ENCODE peak calls at places on chromosomes 12 and 14, in eight cellular contexts. Z is CD8-positive, alpha-beta T cell; V is mesendoderm; W is HCT116; B is substantia nigra; K is ascending aorta; U is naive thymus-derived CD4-positive, alpha-beta T cell; F is Panc1. N is an unnamed sample.

GRCh38 chr12:65892905-65893304 is 68.6 kb downstream of the HMGA2 start:
- DNase-seq in W (no peak), Z (no peak), B (no peak), V (no peak), F (peak), U (no peak), K (no peak), N (no peak)

GRCh38 chr12:24226745-24227350 is 277.4 kb upstream of the SOX5 start:
- DNase-seq in V (peak), U (no peak), Z (no peak), K (peak), W (no peak), F (no peak), B (no peak), N (peak)

GRCh38 chr14:82419933-82420332 is 886.3 kb upstream of the SEL1L start:
- DNase-seq in V (peak), K (no peak), U (no peak), W (no peak), B (no peak), Z (no peak), F (no peak), N (no peak)

GRCh38 chr12:3371018-3371417 is 120.0 kb upstream of the PRMT8 start:
- DNase-seq in F (no peak), Z (no peak), V (no peak), B (no peak), K (no peak), U (no peak), W (no peak), N (no peak)

GRCh38 chr14:20434701-20435453 is 1.1 kb downstream of the KLHL33 start:
- DNase-seq in B (peak), W (no peak), K (peak), F (no peak), Z (no peak), V (no peak), U (no peak), N (no peak)

GRCh38 chr12:53579545-53579955 is 46.6 kb downstream of the ATF7 start:
- DNase-seq in Z (no peak), B (no peak), F (no peak), K (no peak), W (no peak), U (no peak), V (no peak), N (no peak)

GRCh38 chr12:57735952-57736742 is 2.4 kb downstream of the AGAP2 start:
- DNase-seq in K (no peak), B (peak), F (no peak), V (peak), W (no peak), Z (no peak), U (no peak), N (no peak)

GRCh38 chr14:63295231-63295685 is 23.5 kb downstream of the GPHB5 start:
- DNase-seq in V (no peak), F (no peak), B (no peak), K (no peak), U (no peak), Z (no peak), W (no peak), N (no peak)

GRCh38 chr14:67285876-67286452 is 44.7 kb downstream of the PALS1 start:
- DNase-seq in V (peak), F (no peak), W (peak), Z (no peak), K (no peak), U (no peak), B (no peak), N (no peak)

GRCh38 chr14:63438065-63438757 is 105.0 kb downstream of the PPP2R5E start:
- DNase-seq in K (peak), B (no peak), V (peak), U (no peak), F (peak), Z (no peak), W (peak), N (peak)

GRCh38 chr12:39931231-39931630 is 174.7 kb downstream of the SLC2A13 start:
- DNase-seq in Z (no peak), U (no peak), K (no peak), W (no peak), B (no peak), V (no peak), F (no peak), N (no peak)

GRCh38 chr14:101241147-101241546 is 320.1 kb upstream of the DIO3 start:
- DNase-seq in U (no peak), F (no peak), Z (no peak), K (no peak), B (no peak), W (no peak), V (no peak), N (no peak)

GRCh38 chr12:66196806-66197205 is 7.8 kb downstream of the IRAK3 start:
- DNase-seq in U (no peak), B (no peak), V (no peak), Z (no peak), W (no peak), K (no peak), F (no peak), N (no peak)

GRCh38 chr14:60646202-60646886 is 2.9 kb downstream of the SIX1 start:
- DNase-seq in V (peak), F (no peak), K (no peak), B (no peak), U (no peak), Z (no peak), W (no peak), N (no peak)

GRCh38 chr12:9667403-9667802 is 2.1 kb upstream of the CLEC2D start:
- DNase-seq in B (no peak), U (no peak), W (no peak), K (no peak), V (no peak), Z (no peak), F (no peak), N (no peak)

GRCh38 chr14:39230416-39230815 is 3.3 kb upstream of the MIA2 start:
- DNase-seq in W (no peak), F (no peak), U (no peak), B (no peak), V (no peak), K (no peak), Z (no peak), N (no peak)

GRCh38 chr12:125742413-125742812 is 677.2 kb downstream of the AACS start:
- DNase-seq in W (no peak), V (no peak), U (no peak), Z (no peak), B (no peak), K (no peak), F (no peak), N (no peak)

GRCh38 chr12:77584860-77585259 is 245.8 kb upstream of the NAV3 start:
- DNase-seq in U (no peak), Z (no peak), W (no peak), B (no peak), K (no peak), V (no peak), F (no peak), N (no peak)

GRCh38 chr14:34785223-34786006 is 71.0 kb upstream of the CFL2 start:
- DNase-seq in U (no peak), F (no peak), B (no peak), Z (no peak), V (no peak), W (no peak), K (no peak), N (no peak)

GRCh38 chr14:72518809-72519377 is 375.0 kb downstream of the DPF3 start:
- DNase-seq in Z (peak), B (no peak), K (no peak), W (no peak), V (no peak), U (no peak), F (no peak), N (no peak)

GRCh38 chr12:54991992-54992377 is 7.4 kb upstream of the TESPA1 start:
- DNase-seq in V (no peak), K (no peak), Z (no peak), W (no peak), F (no peak), U (no peak), B (no peak), N (no peak)

GRCh38 chr12:43812926-43813325 is 6.8 kb upstream of the TWF1 start:
- DNase-seq in V (no peak), F (no peak), U (no peak), B (no peak), W (no peak), K (no peak), Z (no peak), N (peak)

GRCh38 chr12:46266382-46266791 is 2.5 kb downstream of the SLC38A1 start:
- DNase-seq in Z (peak), F (no peak), V (peak), B (no peak), U (no peak), W (no peak), K (no peak), N (no peak)

DNA sequence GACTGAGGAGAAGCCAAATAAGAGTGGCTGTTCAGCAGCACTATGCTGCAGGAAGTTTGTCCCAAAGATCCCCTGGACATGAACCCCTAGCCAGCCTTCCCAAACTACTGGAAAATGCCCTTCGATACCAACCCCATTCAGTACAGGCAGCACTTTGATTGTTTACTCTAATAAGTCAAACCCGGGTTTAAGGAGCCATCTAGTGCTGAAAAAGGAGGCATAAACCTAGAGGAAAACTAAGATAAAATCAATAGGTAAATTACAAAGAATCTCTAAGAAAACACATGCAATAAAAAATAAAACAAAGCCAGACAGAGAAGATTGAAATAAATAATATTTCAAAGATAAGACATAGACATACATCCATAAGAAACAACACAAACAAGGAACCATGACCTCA is 771.6 kb downstream of the RPS29 start:
- DNase-seq in W (no peak), V (peak), B (no peak), F (no peak), U (no peak), Z (no peak), K (no peak), N (no peak)
- H3K27ac ChIP-seq in W (no peak), V (no peak), B (no peak), F (no peak), U (no peak), Z (no peak), K (no peak), N (no peak)

GRCh38 chr14:54881761-54882401 is 20.7 kb downstream of the GCH1 start:
- DNase-seq in F (no peak), B (no peak), W (no peak), K (no peak), Z (no peak), U (no peak), V (no peak), N (no peak)

GRCh38 chr14:54877015-54877702 is 25.5 kb downstream of the GCH1 start:
- DNase-seq in B (no peak), F (no peak), V (peak), K (no peak), U (no peak), Z (no peak), W (no peak), N (no peak)

GRCh38 chr14:54882521-54882920 is 20.1 kb downstream of the GCH1 start:
- DNase-seq in K (no peak), U (no peak), Z (no peak), V (no peak), W (no peak), B (no peak), F (no peak), N (no peak)

GRCh38 chr14:54877703-54878021 is 25.0 kb downstream of the GCH1 start:
- DNase-seq in W (no peak), K (no peak), F (no peak), U (no peak), B (no peak), Z (no peak), V (peak), N (no peak)

GRCh38 chr14:54881235-54881760 is 21.3 kb downstream of the GCH1 start:
- DNase-seq in F (no peak), K (no peak), V (no peak), U (no peak), B (no peak), W (no peak), Z (no peak), N (peak)
- H3K27ac ChIP-seq in F (peak), K (peak), V (no peak), U (peak), B (peak), W (no peak), Z (peak), N (peak)

GRCh38 chr14:89531661-89532335 is 114.8 kb upstream of the FOXN3 start:
- DNase-seq in V (no peak), F (no peak), U (no peak), W (no peak), K (peak), Z (no peak), B (no peak), N (no peak)
- H3K27ac ChIP-seq in V (no peak), F (no peak), U (no peak), W (no peak), K (no peak), Z (no peak), B (no peak), N (no peak)

DNA sequence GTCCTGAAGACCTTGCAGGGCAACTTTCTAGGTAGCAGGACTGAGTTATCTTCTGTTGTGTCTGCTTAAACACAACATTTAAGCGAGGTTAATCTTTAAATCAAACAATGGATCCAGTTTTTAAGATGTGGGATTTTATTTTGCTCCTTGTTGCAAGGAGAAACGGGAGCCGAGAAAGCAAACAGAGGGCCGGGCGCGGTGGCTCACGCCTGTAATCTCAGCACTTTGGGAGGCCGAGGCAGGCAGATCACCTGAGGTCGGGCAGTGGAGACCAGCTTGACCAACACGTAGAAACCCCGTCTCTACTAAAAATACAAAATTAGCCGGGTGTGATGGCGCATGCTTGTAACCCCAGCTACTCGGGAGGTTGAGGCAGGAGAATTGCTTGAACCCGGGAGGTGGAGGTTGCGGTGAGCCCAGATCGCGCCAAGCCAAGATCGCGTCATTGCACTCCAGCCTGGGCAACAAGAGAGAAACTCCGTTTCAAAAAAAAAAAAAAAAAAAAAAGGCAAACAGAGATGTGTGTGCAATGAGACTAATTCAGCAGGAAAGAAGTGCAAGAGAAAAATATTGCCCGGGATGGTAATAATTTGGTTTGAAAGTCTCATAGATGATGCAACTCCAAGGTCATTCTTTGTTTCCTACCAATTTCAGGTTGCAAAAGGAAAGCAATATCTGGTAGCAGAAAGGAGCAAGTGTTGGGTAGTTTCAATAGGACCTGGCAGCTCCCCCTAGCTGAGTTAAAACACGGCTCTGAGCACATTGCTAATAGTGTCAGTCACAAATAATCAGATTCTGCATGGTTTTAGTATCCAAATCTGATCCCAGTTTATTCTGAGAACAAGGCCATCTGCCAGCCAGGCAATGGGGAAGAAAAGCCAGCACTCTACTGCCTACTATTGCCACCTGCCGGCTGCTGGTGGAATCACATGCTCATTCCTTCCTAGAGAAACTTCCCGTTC is 141.4 kb downstream of the PPM1H start:
- DNase-seq in B (peak), U (peak), W (peak), Z (peak), V (peak), F (peak), K (peak), N (no peak)
- H3K27ac ChIP-seq in B (no peak), U (no peak), W (no peak), Z (no peak), V (peak), F (peak), K (peak), N (peak)

GRCh38 chr12:19841451-19841850 is 402.2 kb downstream of the AEBP2 start:
- DNase-seq in V (no peak), B (no peak), Z (no peak), U (no peak), F (no peak), K (no peak), W (no peak), N (no peak)
- H3K27ac ChIP-seq in V (no peak), B (no peak), Z (no peak), U (no peak), F (no peak), K (no peak), W (no peak), N (no peak)

GRCh38 chr14:105092912-105093425 is 27.7 kb upstream of the GPR132 start:
- DNase-seq in W (no peak), U (peak), F (no peak), K (peak), V (no peak), B (no peak), Z (peak), N (no peak)
- H3K27ac ChIP-seq in W (peak), U (peak), F (peak), K (peak), V (no peak), B (no peak), Z (peak), N (peak)

DNA sequence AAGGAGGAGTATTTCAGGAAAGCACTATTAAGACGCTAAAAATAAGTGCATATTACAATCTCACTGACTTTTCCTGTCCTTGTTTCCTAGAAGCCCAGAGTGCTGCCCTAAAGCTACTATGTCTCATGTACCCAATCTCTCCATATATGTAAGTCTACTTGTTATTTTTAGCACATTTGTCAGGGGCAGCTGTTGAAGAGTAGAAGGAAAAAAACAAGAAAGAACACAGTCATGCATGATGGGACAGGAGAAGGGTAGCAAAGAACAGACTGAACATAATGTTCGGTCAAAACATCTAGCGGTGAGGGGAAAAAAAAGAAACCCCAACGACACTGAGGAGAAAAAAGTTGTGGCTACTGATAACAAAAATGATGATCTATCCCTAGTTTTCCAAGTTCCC is 14.3 kb downstream of the YBX3 start:
- DNase-seq in K (no peak), F (no peak), B (no peak), V (no peak), U (no peak), W (no peak), Z (no peak), N (no peak)
- H3K27ac ChIP-seq in K (no peak), F (no peak), B (no peak), V (no peak), U (no peak), W (no peak), Z (no peak), N (no peak)

N was measured in epithelial cell of prostate.